ENCODE peak calls at places on chromosomes 3 and 15, in nine cellular contexts. H is COR-L47; S is EL; W is activated CD4-positive, alpha-beta T cell treated with anti-CD3 and anti-CD28 coated beads, Interleukin-2, amount 50 U/mL, for 24 hours; C is WTC11; R is esophagus muscularis mucosa; D is activated T-cell treated with anti-CD3 and anti-CD28 coated beads, Interleukin-2, amount 50 U/mL, for 1 hour; X is cortex of kidney; Z is activated CD8-positive, alpha-beta memory T cell treated with anti-CD3 and anti-CD28 coated beads, Interleukin-2, amount 10 ng/mL, durations not matched to agents 7 days and 5 days. G is an unnamed sample.

GRCh38 chr3:31091748-31092147 is 197.3 kb upstream of the GADL1 start:
- DNase-seq in Z (no peak), S (no peak), H (no peak), X (no peak), D (no peak), R (peak; percentile 45), W (no peak), C (no peak), G (no peak)

GRCh38 chr3:178131801-178132200 is 404.4 kb upstream of the KCNMB2 start:
- DNase-seq in D (no peak), C (no peak), R (no peak), H (no peak), X (no peak), S (no peak), W (no peak), Z (no peak), G (no peak)

GRCh38 chr15:31390029-31390428 is 63.4 kb downstream of the KLF13 start:
- DNase-seq in H (no peak), Z (no peak), X (no peak), S (no peak), C (no peak), D (no peak), W (no peak), R (peak; percentile 83), G (peak; percentile 44)

GRCh38 chr3:105526349-105527111 is 159.8 kb downstream of the ALCAM start:
- DNase-seq in R (no peak), Z (no peak), W (no peak), H (no peak), D (no peak), C (no peak), S (peak; percentile 34), X (no peak), G (no peak)

GRCh38 chr3:144522461-144522860 is 550.8 kb downstream of the DIPK2A start:
- DNase-seq in X (no peak), R (no peak), Z (no peak), W (no peak), H (no peak), C (no peak), D (no peak), S (no peak), G (no peak)

GRCh38 chr3:117752984-117753717 is 1043.6 kb downstream of the TUSC7 start:
- DNase-seq in Z (no peak), C (no peak), R (no peak), S (peak; percentile 31), W (no peak), D (no peak), H (no peak), X (no peak), G (no peak)

GRCh38 chr3:57556459-57557087 is 499 bp downstream of the PDE12 start:
- DNase-seq in D (no peak), X (no peak), S (peak; percentile 45), W (no peak), Z (peak; percentile 57), C (no peak), H (no peak), R (no peak), G (no peak)

GRCh38 chr15:32774022-32774421 is 56.2 kb downstream of the GREM1 start:
- DNase-seq in S (peak; percentile 99), H (no peak), D (no peak), Z (no peak), C (no peak), X (no peak), R (no peak), W (no peak), G (no peak)

GRCh38 chr15:100881573-100882336 is 2.1 kb downstream of the ALDH1A3 start:
- DNase-seq in D (no peak), W (no peak), C (no peak), X (no peak), R (no peak), S (no peak), H (no peak), Z (no peak), G (no peak)

GRCh38 chr3:18351823-18352744 is 73.1 kb downstream of the SATB1 start:
- DNase-seq in D (no peak), Z (no peak), R (no peak), S (no peak), X (no peak), H (peak; percentile 71), W (no peak), C (no peak), G (no peak)

G was measured in osteocyte.